ENCODE peak calls at places on chromosomes 7 and 10, in nine cellular contexts. W is esophagus squamous epithelium; I is activated T-helper 1 cell treated with anti-CD3 and anti-CD28 coated beads, Interleukin-12 subunit alpha, Interleukin-12 subunit beta, Interleukin-2, Interleukin-4 antibody, amounts not matched to agents 30 ng/mL and 10 ng/mL and 1 ng/mL, durations not matched to agents 14 hours and 24 hours and 36 hours; K is naive thymus-derived CD8-positive, alpha-beta T cell; P is NCI-H2081; L is stimulated activated CD4-positive, alpha-beta T cell treated with anti-CD3 and anti-CD28 coated beads, Interleukin-4, amount 100 ng/mL, for 48 hours; A is HFF-Myc; G is GM12865; V is HCT116. M is an unnamed sample.

GRCh38 chr7:105298439-105298894 is 90.3 kb downstream of the SRPK2 start:
- DNase-seq in P (no peak), K (no peak), A (no peak), I (no peak), L (no peak), V (no peak), G (peak), W (no peak), M (no peak)

GRCh38 chr10:97659589-97659988 is 19.1 kb downstream of the PI4K2A start:
- DNase-seq in L (no peak), A (peak), W (no peak), P (no peak), K (no peak), G (no peak), V (no peak), I (no peak), M (peak)

GRCh38 chr7:56290548-56290947 is 174.3 kb upstream of the NUPR2 start:
- DNase-seq in A (no peak), W (no peak), P (no peak), G (no peak), I (no peak), V (no peak), L (no peak), K (no peak), M (no peak)

GRCh38 chr10:18164093-18164492 is 23.9 kb downstream of the CACNB2 start:
- DNase-seq in G (no peak), A (no peak), I (no peak), V (no peak), L (no peak), K (no peak), W (no peak), P (no peak), M (no peak)

GRCh38 chr7:121530251-121531174 is 134.4 kb upstream of the FAM3C start:
- DNase-seq in A (peak), K (no peak), G (peak), W (no peak), V (peak), P (no peak), I (peak), L (peak), M (no peak)

GRCh38 chr7:141042222-141043193 is 27.8 kb upstream of the MRPS33 start:
- DNase-seq in A (no peak), K (no peak), P (no peak), L (no peak), W (no peak), V (no peak), G (no peak), I (no peak), M (no peak)

GRCh38 chr7:91383186-91383585 is 119.0 kb downstream of the FZD1 start:
- DNase-seq in I (no peak), A (peak), V (no peak), W (no peak), G (no peak), K (no peak), L (no peak), P (no peak), M (no peak)

GRCh38 chr7:5477723-5478531 is 54.3 kb upstream of the TNRC18 start:
- DNase-seq in I (no peak), G (no peak), K (no peak), A (no peak), L (no peak), V (no peak), W (no peak), P (no peak), M (peak)

GRCh38 chr7:82294865-82295264 is 148.7 kb downstream of the CACNA2D1 start:
- DNase-seq in L (no peak), G (no peak), P (no peak), K (no peak), A (no peak), W (no peak), V (no peak), I (no peak), M (no peak)

GRCh38 chr7:2474813-2475677 is 1.2 kb downstream of the GRIFIN start:
- DNase-seq in G (no peak), L (no peak), P (no peak), V (no peak), W (no peak), I (no peak), K (no peak), A (no peak), M (no peak)

GRCh38 chr7:125966278-125967048 is 1036.8 kb upstream of the POT1 start:
- DNase-seq in G (no peak), K (no peak), A (no peak), W (no peak), P (no peak), I (no peak), V (no peak), L (no peak), M (no peak)

GRCh38 chr7:87599336-87599735 is 1.3 kb downstream of the ABCB1 start:
- DNase-seq in A (no peak), P (no peak), I (peak), W (no peak), V (no peak), L (peak), K (peak), G (peak), M (peak)

GRCh38 chr10:48931188-48931587 is 8.5 kb downstream of the LRRC18 start:
- DNase-seq in W (no peak), I (no peak), A (no peak), K (no peak), L (no peak), V (no peak), G (no peak), P (no peak), M (no peak)

M was measured in BE2C.